ENCODE peak calls at places on chromosomes 6 and 20, in eight cellular contexts. B is dermis microvascular lymphatic vessel endothelial cell, K is prostate gland, V is T-helper 1 cell, E is occipital lobe, U is AG10803, Y is fibroblast of the aortic adventitia, C is hypothalamus. X is an unnamed sample.

GRCh38 chr20:13141541-13141940 is 79.5 kb upstream of the ISM1 start:
- DNase-seq in B (no peak), K (no peak), V (no peak), E (no peak), U (peak), Y (peak), C (no peak), X (no peak)

GRCh38 chr6:87558446-87558845 is 31.3 kb downstream of the RARS2 start:
- DNase-seq in B (no peak), K (no peak), V (no peak), E (no peak), U (no peak), Y (no peak), C (no peak), X (no peak)

GRCh38 chr6:12280901-12281300 is 9.3 kb upstream of the EDN1 start:
- DNase-seq in B (no peak), K (no peak), V (no peak), E (no peak), U (peak), Y (no peak), C (no peak), X (no peak)

GRCh38 chr6:34021001-34021838 is 124.7 kb downstream of the GRM4 start:
- DNase-seq in B (no peak), K (no peak), V (no peak), E (no peak), U (no peak), Y (no peak), C (no peak), X (no peak)

GRCh38 chr20:47776639-47777038 is 8.6 kb downstream of the SULF2 start:
- DNase-seq in B (no peak), K (no peak), V (no peak), E (no peak), U (no peak), Y (no peak), C (no peak), X (no peak)

GRCh38 chr20:33653218-33653899 is 8.8 kb upstream of the C20orf144 start:
- DNase-seq in B (peak), K (no peak), V (peak), E (peak), U (peak), Y (peak), C (peak), X (no peak)

GRCh38 chr6:105814745-105815536 is 271.2 kb upstream of the PRDM1 start:
- DNase-seq in B (no peak), K (no peak), V (peak), E (no peak), U (no peak), Y (no peak), C (no peak), X (no peak)

GRCh38 chr20:13173201-13173600 is 47.9 kb upstream of the ISM1 start:
- DNase-seq in B (no peak), K (no peak), V (no peak), E (no peak), U (no peak), Y (no peak), C (no peak), X (no peak)

GRCh38 chr6:157376706-157377230 is 4.2 kb upstream of the ZDHHC14 start:
- DNase-seq in B (peak), K (no peak), V (no peak), E (no peak), U (peak), Y (no peak), C (no peak), X (no peak)